ENCODE peak calls at places on chromosomes 12 and 14, in five cellular contexts. One of them, this sample, is unnamed.

GRCh38 chr14:24056800-24057184 is 5.0 kb downstream of the CARMIL3 start:
- DNase-seq in esophagus squamous epithelium: no peak
- DNase-seq in cardiac fibroblast: no peak
- DNase-seq in NB4: no peak
- DNase-seq in A549: no peak
- DNase-seq in this sample: no peak

GRCh38 chr12:6277982-6278438 is 32.5 kb upstream of the PLEKHG6 start:
- DNase-seq in esophagus squamous epithelium: no peak
- DNase-seq in cardiac fibroblast: no peak
- DNase-seq in NB4: no peak
- DNase-seq in A549: peak
- DNase-seq in this sample: no peak

GRCh38 chr12:123475256-123475703 is 17.3 kb downstream of the SNRNP35 start:
- DNase-seq in esophagus squamous epithelium: no peak
- DNase-seq in cardiac fibroblast: no peak
- DNase-seq in NB4: no peak
- DNase-seq in A549: no peak
- DNase-seq in this sample: no peak

GRCh38 chr12:22287776-22288621 is 46.5 kb downstream of the ST8SIA1 start:
- DNase-seq in esophagus squamous epithelium: no peak
- DNase-seq in cardiac fibroblast: peak
- DNase-seq in NB4: peak
- DNase-seq in A549: no peak
- DNase-seq in this sample: peak

GRCh38 chr12:113933201-113933786 is 32.8 kb downstream of the RBM19 start:
- DNase-seq in esophagus squamous epithelium: no peak
- DNase-seq in cardiac fibroblast: peak
- DNase-seq in NB4: no peak
- DNase-seq in A549: no peak
- DNase-seq in this sample: peak

GRCh38 chr12:31035226-31035625 is 38.4 kb upstream of the DDX11 start:
- DNase-seq in esophagus squamous epithelium: no peak
- DNase-seq in cardiac fibroblast: no peak
- DNase-seq in NB4: no peak
- DNase-seq in A549: no peak
- DNase-seq in this sample: no peak

GRCh38 chr12:70247653-70248199 is 4.5 kb downstream of the CNOT2 start:
- DNase-seq in esophagus squamous epithelium: no peak
- DNase-seq in cardiac fibroblast: no peak
- DNase-seq in NB4: peak
- DNase-seq in A549: no peak
- DNase-seq in this sample: no peak

GRCh38 chr12:121966959-121967358 is 48.6 kb downstream of the CFAP251 start:
- DNase-seq in esophagus squamous epithelium: no peak
- DNase-seq in cardiac fibroblast: no peak
- DNase-seq in NB4: no peak
- DNase-seq in A549: no peak
- DNase-seq in this sample: no peak

GRCh38 chr14:68879321-68879781 is 86.5 kb upstream of the ZFP36L1 start:
- DNase-seq in esophagus squamous epithelium: no peak
- DNase-seq in cardiac fibroblast: no peak
- DNase-seq in NB4: no peak
- DNase-seq in A549: no peak
- DNase-seq in this sample: no peak

GRCh38 chr12:69417741-69418167 is 52.4 kb upstream of the FRS2 start:
- DNase-seq in esophagus squamous epithelium: no peak
- DNase-seq in cardiac fibroblast: no peak
- DNase-seq in NB4: no peak
- DNase-seq in A549: no peak
- DNase-seq in this sample: no peak

GRCh38 chr14:79091381-79091963 is 921.3 kb downstream of the NRXN3 start:
- DNase-seq in esophagus squamous epithelium: no peak
- DNase-seq in cardiac fibroblast: no peak
- DNase-seq in NB4: no peak
- DNase-seq in A549: no peak
- DNase-seq in this sample: peak

GRCh38 chr14:57355081-57355480 is 35.3 kb upstream of the NAA30 start:
- DNase-seq in esophagus squamous epithelium: no peak
- DNase-seq in cardiac fibroblast: no peak
- DNase-seq in NB4: no peak
- DNase-seq in A549: no peak
- DNase-seq in this sample: no peak

GRCh38 chr14:65117795-65118746 is 15.8 kb upstream of the MAX start:
- DNase-seq in esophagus squamous epithelium: no peak
- DNase-seq in cardiac fibroblast: no peak
- DNase-seq in NB4: no peak
- DNase-seq in A549: no peak
- DNase-seq in this sample: peak

GRCh38 chr12:120099738-120100137 is 16.8 kb downstream of the RAB35 start:
- DNase-seq in esophagus squamous epithelium: no peak
- DNase-seq in cardiac fibroblast: no peak
- DNase-seq in NB4: no peak
- DNase-seq in A549: no peak
- DNase-seq in this sample: no peak

GRCh38 chr12:105301696-105302095 is 28.8 kb upstream of the C12orf75 start:
- DNase-seq in esophagus squamous epithelium: no peak
- DNase-seq in cardiac fibroblast: no peak
- DNase-seq in NB4: no peak
- DNase-seq in A549: no peak
- DNase-seq in this sample: no peak

GRCh38 chr14:22898302-22898894 is 15.4 kb downstream of the REM2 start:
- DNase-seq in esophagus squamous epithelium: no peak
- DNase-seq in cardiac fibroblast: peak
- DNase-seq in NB4: no peak
- DNase-seq in A549: peak
- DNase-seq in this sample: peak

GRCh38 chr14:50085570-50086315 is 30.6 kb downstream of the VCPKMT start:
- DNase-seq in esophagus squamous epithelium: no peak
- DNase-seq in cardiac fibroblast: peak
- DNase-seq in NB4: no peak
- DNase-seq in A549: no peak
- DNase-seq in this sample: peak

GRCh38 chr12:105861232-105861631 is 277.5 kb downstream of the NUAK1 start:
- DNase-seq in esophagus squamous epithelium: no peak
- DNase-seq in cardiac fibroblast: no peak
- DNase-seq in NB4: no peak
- DNase-seq in A549: no peak
- DNase-seq in this sample: no peak

GRCh38 chr12:132152921-132153321 is 8.7 kb downstream of the NOC4L start:
- DNase-seq in esophagus squamous epithelium: no peak
- DNase-seq in cardiac fibroblast: no peak
- DNase-seq in NB4: no peak
- DNase-seq in A549: no peak
- DNase-seq in this sample: no peak

GRCh38 chr12:81043979-81044740 is 33.7 kb upstream of the ACSS3 start:
- DNase-seq in esophagus squamous epithelium: no peak
- DNase-seq in cardiac fibroblast: no peak
- DNase-seq in NB4: no peak
- DNase-seq in A549: no peak
- DNase-seq in this sample: no peak

GRCh38 chr14:106308839-106309389 is 782.5 kb downstream of the TMEM121 start:
- DNase-seq in esophagus squamous epithelium: no peak
- DNase-seq in cardiac fibroblast: peak
- DNase-seq in NB4: peak
- DNase-seq in A549: peak
- DNase-seq in this sample: peak

GRCh38 chr14:92579244-92579643 is 65.7 kb downstream of the RIN3 start:
- DNase-seq in esophagus squamous epithelium: no peak
- DNase-seq in cardiac fibroblast: peak
- DNase-seq in NB4: no peak
- DNase-seq in A549: no peak
- DNase-seq in this sample: no peak

GRCh38 chr12:76311796-76312195 is 36.4 kb downstream of the BBS10 start:
- DNase-seq in esophagus squamous epithelium: no peak
- DNase-seq in cardiac fibroblast: peak
- DNase-seq in NB4: no peak
- DNase-seq in A549: peak
- DNase-seq in this sample: peak

GRCh38 chr12:79933580-79934264 is 1.2 kb downstream of the PPP1R12A start:
- DNase-seq in esophagus squamous epithelium: no peak
- DNase-seq in cardiac fibroblast: peak
- DNase-seq in NB4: peak
- DNase-seq in A549: no peak
- DNase-seq in this sample: peak

GRCh38 chr12:116093915-116094314 is 183.6 kb downstream of the MED13L start:
- DNase-seq in esophagus squamous epithelium: no peak
- DNase-seq in cardiac fibroblast: peak
- DNase-seq in NB4: no peak
- DNase-seq in A549: no peak
- DNase-seq in this sample: peak

GRCh38 chr12:109727039-109727723 is 13.6 kb downstream of the FAM222A start:
- DNase-seq in esophagus squamous epithelium: no peak
- DNase-seq in cardiac fibroblast: no peak
- DNase-seq in NB4: no peak
- DNase-seq in A549: no peak
- DNase-seq in this sample: no peak

GRCh38 chr12:22409071-22409951 is 74.8 kb upstream of the ST8SIA1 start:
- DNase-seq in esophagus squamous epithelium: no peak
- DNase-seq in cardiac fibroblast: no peak
- DNase-seq in NB4: no peak
- DNase-seq in A549: no peak
- DNase-seq in this sample: no peak

GRCh38 chr14:60349663-60350365 is 100.8 kb downstream of the PPM1A start:
- DNase-seq in esophagus squamous epithelium: no peak
- DNase-seq in cardiac fibroblast: peak
- DNase-seq in NB4: peak
- DNase-seq in A549: peak
- DNase-seq in this sample: peak

GRCh38 chr12:109987615-109988014 is 8.6 kb downstream of the GIT2 start:
- DNase-seq in esophagus squamous epithelium: no peak
- DNase-seq in cardiac fibroblast: no peak
- DNase-seq in NB4: no peak
- DNase-seq in A549: no peak
- DNase-seq in this sample: no peak

GRCh38 chr12:130013771-130014484 is 110.1 kb upstream of the TMEM132D start:
- DNase-seq in esophagus squamous epithelium: no peak
- DNase-seq in cardiac fibroblast: peak
- DNase-seq in NB4: peak
- DNase-seq in A549: peak
- DNase-seq in this sample: peak

GRCh38 chr14:23675337-23675736 is 39.2 kb downstream of the DHRS2 start:
- DNase-seq in esophagus squamous epithelium: no peak
- DNase-seq in cardiac fibroblast: no peak
- DNase-seq in NB4: no peak
- DNase-seq in A549: no peak
- DNase-seq in this sample: no peak

GRCh38 chr14:56195727-56196126 is 77.5 kb downstream of the PELI2 start:
- DNase-seq in esophagus squamous epithelium: no peak
- DNase-seq in cardiac fibroblast: peak
- DNase-seq in NB4: peak
- DNase-seq in A549: no peak
- DNase-seq in this sample: peak
- H3K4me3 ChIP-seq in esophagus squamous epithelium: no peak
- H3K4me3 ChIP-seq in cardiac fibroblast: no peak
- H3K4me3 ChIP-seq in NB4: no peak
- H3K4me3 ChIP-seq in A549: no peak
- H3K4me3 ChIP-seq in this sample: no peak

GRCh38 chr12:53100466-53101151 is 2.7 kb upstream of the SOAT2 start:
- DNase-seq in esophagus squamous epithelium: no peak
- DNase-seq in cardiac fibroblast: no peak
- DNase-seq in NB4: no peak
- DNase-seq in A549: no peak
- DNase-seq in this sample: no peak

GRCh38 chr12:53097207-53097563 is 282 bp upstream of the IGFBP6 start:
- DNase-seq in esophagus squamous epithelium: no peak
- DNase-seq in cardiac fibroblast: peak
- DNase-seq in NB4: no peak
- DNase-seq in A549: no peak
- DNase-seq in this sample: peak

GRCh38 chr12:53098354-53098981 is 1.0 kb downstream of the IGFBP6 start:
- DNase-seq in esophagus squamous epithelium: no peak
- DNase-seq in cardiac fibroblast: peak
- DNase-seq in NB4: no peak
- DNase-seq in A549: peak
- DNase-seq in this sample: peak

GRCh38 chr12:53097564-53098353 is at the start of gene IGFBP6:
- DNase-seq in esophagus squamous epithelium: no peak
- DNase-seq in cardiac fibroblast: peak
- DNase-seq in NB4: peak
- DNase-seq in A549: peak
- DNase-seq in this sample: peak

DNA sequence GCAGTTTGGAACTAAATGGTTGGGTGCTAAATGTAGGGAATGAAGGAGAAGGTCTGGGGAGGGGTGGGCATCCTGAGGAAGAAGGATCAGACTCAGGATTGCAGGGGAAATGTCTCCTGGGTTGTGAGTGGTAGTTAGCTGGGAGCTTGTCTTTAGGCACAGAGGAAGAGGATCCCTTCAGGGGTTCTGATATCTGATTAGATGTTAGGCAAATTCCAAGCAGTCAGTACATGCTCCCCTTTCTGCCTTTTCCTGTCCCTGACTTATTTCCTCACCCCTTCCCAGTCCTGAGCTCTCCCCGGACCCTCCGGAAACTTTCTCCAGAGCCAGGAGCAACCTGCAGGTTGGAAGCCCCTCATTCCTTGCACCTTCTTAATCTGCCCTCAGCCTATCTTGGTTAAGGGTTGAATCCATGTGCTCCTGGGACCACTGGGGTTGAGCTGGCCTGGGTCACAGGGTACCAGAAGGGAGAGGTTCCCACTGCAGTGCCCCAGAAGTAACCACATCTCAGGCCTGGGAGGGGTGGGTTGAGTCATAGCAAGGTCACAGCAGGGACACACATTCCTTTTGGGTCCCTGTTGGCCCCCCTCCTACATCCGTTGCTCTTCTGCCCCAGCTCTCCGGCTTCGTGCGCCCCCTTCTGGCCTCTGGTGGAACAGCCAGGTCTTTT is 1.6 kb downstream of the IGFBP6 start:
- DNase-seq in esophagus squamous epithelium: no peak
- DNase-seq in cardiac fibroblast: peak
- DNase-seq in NB4: peak
- DNase-seq in A549: peak
- DNase-seq in this sample: peak
- H3K4me3 ChIP-seq in esophagus squamous epithelium: peak
- H3K4me3 ChIP-seq in cardiac fibroblast: peak
- H3K4me3 ChIP-seq in NB4: no peak
- H3K4me3 ChIP-seq in A549: peak
- H3K4me3 ChIP-seq in this sample: peak

DNA sequence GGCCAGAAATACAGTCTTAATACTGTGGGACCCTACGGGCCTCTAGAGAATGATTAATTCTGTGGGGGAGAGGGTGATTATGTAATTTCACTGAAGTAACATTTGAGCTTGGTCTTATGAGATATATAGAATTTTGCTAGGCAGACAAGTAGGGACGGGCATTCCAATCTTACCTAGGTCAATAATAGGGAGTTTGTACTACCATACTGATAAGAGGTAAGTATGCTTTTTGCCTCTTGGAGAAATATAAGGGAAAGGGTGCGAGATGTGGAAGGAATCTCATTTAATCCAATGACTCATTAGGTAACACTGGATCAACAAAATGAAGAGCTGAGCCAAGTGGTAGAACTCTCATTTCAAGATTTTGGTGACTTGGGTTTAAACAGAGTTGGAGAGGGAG is 5.2 kb downstream of the RAB5B start:
- DNase-seq in esophagus squamous epithelium: no peak
- DNase-seq in cardiac fibroblast: no peak
- DNase-seq in NB4: peak
- DNase-seq in A549: no peak
- DNase-seq in this sample: no peak
- H3K4me3 ChIP-seq in esophagus squamous epithelium: no peak
- H3K4me3 ChIP-seq in cardiac fibroblast: no peak
- H3K4me3 ChIP-seq in NB4: no peak
- H3K4me3 ChIP-seq in A549: no peak
- H3K4me3 ChIP-seq in this sample: no peak

GRCh38 chr12:34391771-34392581 is 369.7 kb downstream of the ALG10 start:
- DNase-seq in esophagus squamous epithelium: no peak
- DNase-seq in cardiac fibroblast: no peak
- DNase-seq in NB4: no peak
- DNase-seq in A549: no peak
- DNase-seq in this sample: no peak
- H3K4me3 ChIP-seq in esophagus squamous epithelium: no peak
- H3K4me3 ChIP-seq in cardiac fibroblast: no peak
- H3K4me3 ChIP-seq in NB4: no peak
- H3K4me3 ChIP-seq in A549: no peak
- H3K4me3 ChIP-seq in this sample: no peak

This sample was measured in choroid plexus epithelial cell.